ENCODE peak calls at places on chromosome 22, in four cellular contexts. One of them, this sample, is unnamed.

GRCh38 chr22:36107436-36107835 is 53.1 kb downstream of the APOL3 start:
- DNase-seq in HCT116: no peak
- DNase-seq in fibroblast of lung: no peak
- DNase-seq in hepatocyte: no peak
- DNase-seq in this sample: no peak

GRCh38 chr22:50670513-50670912 is 2.1 kb upstream of the SHANK3 start:
- DNase-seq in hepatocyte: no peak
- DNase-seq in fibroblast of lung: no peak
- DNase-seq in HCT116: no peak
- DNase-seq in this sample: no peak

GRCh38 chr22:30340911-30341685 is 14.4 kb upstream of the TBC1D10A start:
- DNase-seq in hepatocyte: no peak
- DNase-seq in HCT116: no peak
- DNase-seq in fibroblast of lung: no peak
- DNase-seq in this sample: no peak

GRCh38 chr22:37906364-37907008 is 389 bp downstream of the MICALL1 start:
- DNase-seq in fibroblast of lung: no peak
- DNase-seq in hepatocyte: no peak
- DNase-seq in HCT116: no peak
- DNase-seq in this sample: no peak

GRCh38 chr22:48957987-48958321 is 869.7 kb downstream of the BRD1 start:
- DNase-seq in HCT116: no peak
- DNase-seq in hepatocyte: no peak
- DNase-seq in fibroblast of lung: no peak
- DNase-seq in this sample: no peak

GRCh38 chr22:30314918-30315317 is 11.8 kb downstream of the TBC1D10A start:
- DNase-seq in HCT116: no peak
- DNase-seq in fibroblast of lung: no peak
- DNase-seq in hepatocyte: no peak
- DNase-seq in this sample: peak; percentile 32

GRCh38 chr22:36002861-36003260 is 25.8 kb downstream of the RBFOX2 start:
- DNase-seq in HCT116: no peak
- DNase-seq in hepatocyte: no peak
- DNase-seq in fibroblast of lung: no peak
- DNase-seq in this sample: no peak

GRCh38 chr22:38272373-38273134 is at the start of gene TMEM184B:
- DNase-seq in HCT116: peak; percentile 18
- DNase-seq in fibroblast of lung: peak; percentile 66
- DNase-seq in hepatocyte: peak; percentile 93
- DNase-seq in this sample: no peak

GRCh38 chr22:35353318-35353717 is 27.6 kb upstream of the HMOX1 start:
- DNase-seq in fibroblast of lung: no peak
- DNase-seq in HCT116: no peak
- DNase-seq in hepatocyte: no peak
- DNase-seq in this sample: no peak

GRCh38 chr22:36369004-36369921 is 18.5 kb downstream of the MYH9 start:
- DNase-seq in hepatocyte: peak; percentile 4
- DNase-seq in HCT116: no peak
- DNase-seq in fibroblast of lung: no peak
- DNase-seq in this sample: no peak

GRCh38 chr22:19900707-19901436 is 40.7 kb upstream of the COMT start:
- DNase-seq in HCT116: no peak
- DNase-seq in hepatocyte: no peak
- DNase-seq in fibroblast of lung: no peak
- DNase-seq in this sample: no peak

GRCh38 chr22:35630387-35630793 is 13.3 kb upstream of the MB start:
- DNase-seq in fibroblast of lung: peak; percentile 33
- DNase-seq in hepatocyte: no peak
- DNase-seq in HCT116: peak; percentile 38
- DNase-seq in this sample: peak; percentile 54

GRCh38 chr22:29108137-29108536 is 35.3 kb downstream of the KREMEN1 start:
- DNase-seq in hepatocyte: no peak
- DNase-seq in fibroblast of lung: no peak
- DNase-seq in HCT116: peak; percentile 10
- DNase-seq in this sample: peak; percentile 51

GRCh38 chr22:31343235-31344191 is 2.6 kb downstream of the PATZ1 start:
- DNase-seq in fibroblast of lung: peak; percentile 22
- DNase-seq in HCT116: no peak
- DNase-seq in hepatocyte: peak; percentile 80
- DNase-seq in this sample: no peak

GRCh38 chr22:33030923-33031525 is 27.2 kb downstream of the SYN3 start:
- DNase-seq in HCT116: no peak
- DNase-seq in fibroblast of lung: no peak
- DNase-seq in hepatocyte: no peak
- DNase-seq in this sample: no peak

GRCh38 chr22:36977401-36977861 is 41.8 kb downstream of the TST start:
- DNase-seq in fibroblast of lung: no peak
- DNase-seq in hepatocyte: peak; percentile 79
- DNase-seq in HCT116: no peak
- DNase-seq in this sample: peak; percentile 5

GRCh38 chr22:38452373-38453064 is 2.5 kb downstream of the KCNJ4 start:
- DNase-seq in HCT116: no peak
- DNase-seq in fibroblast of lung: peak; percentile 35
- DNase-seq in hepatocyte: no peak
- DNase-seq in this sample: peak; percentile 27

GRCh38 chr22:37060801-37061610 is 9.5 kb downstream of the KCTD17 start:
- DNase-seq in hepatocyte: no peak
- DNase-seq in HCT116: no peak
- DNase-seq in fibroblast of lung: no peak
- DNase-seq in this sample: no peak

GRCh38 chr22:49372530-49373288 is 455.0 kb downstream of the BRD1 start:
- DNase-seq in HCT116: peak; percentile 83
- DNase-seq in hepatocyte: peak; percentile 74
- DNase-seq in fibroblast of lung: no peak
- DNase-seq in this sample: no peak

GRCh38 chr22:49261616-49262015 is 566.1 kb downstream of the BRD1 start:
- DNase-seq in hepatocyte: no peak
- DNase-seq in HCT116: no peak
- DNase-seq in fibroblast of lung: no peak
- DNase-seq in this sample: no peak

GRCh38 chr22:35540600-35541253 is at the start of gene RASD2:
- DNase-seq in HCT116: no peak
- DNase-seq in fibroblast of lung: no peak
- DNase-seq in hepatocyte: peak; percentile 60
- DNase-seq in this sample: no peak

GRCh38 chr22:30044369-30044768 is 35.9 kb upstream of the HORMAD2 start:
- DNase-seq in hepatocyte: peak; percentile 78
- DNase-seq in HCT116: peak; percentile 37
- DNase-seq in fibroblast of lung: peak; percentile 90
- DNase-seq in this sample: peak; percentile 99

GRCh38 chr22:30881361-30882180 is 87.0 kb downstream of the MORC2 start:
- DNase-seq in fibroblast of lung: no peak
- DNase-seq in HCT116: no peak
- DNase-seq in hepatocyte: peak; percentile 89
- DNase-seq in this sample: no peak

GRCh38 chr22:31106001-31106571 is 1.3 kb downstream of the SELENOM start:
- DNase-seq in hepatocyte: no peak
- DNase-seq in fibroblast of lung: no peak
- DNase-seq in HCT116: no peak
- DNase-seq in this sample: no peak

GRCh38 chr22:43862074-43862881 is at the start of gene SULT4A1:
- DNase-seq in fibroblast of lung: peak; percentile 68
- DNase-seq in hepatocyte: peak; percentile 76
- DNase-seq in HCT116: peak; percentile 19
- DNase-seq in this sample: peak; percentile 21
- TF ChIP-seq EZH2 in fibroblast of lung: peak; percentile 31
- TF ChIP-seq EZH2 in hepatocyte: no peak
- TF ChIP-seq EZH2 in HCT116: no peak
- TF ChIP-seq EZH2 in this sample: peak; percentile 46

DNA sequence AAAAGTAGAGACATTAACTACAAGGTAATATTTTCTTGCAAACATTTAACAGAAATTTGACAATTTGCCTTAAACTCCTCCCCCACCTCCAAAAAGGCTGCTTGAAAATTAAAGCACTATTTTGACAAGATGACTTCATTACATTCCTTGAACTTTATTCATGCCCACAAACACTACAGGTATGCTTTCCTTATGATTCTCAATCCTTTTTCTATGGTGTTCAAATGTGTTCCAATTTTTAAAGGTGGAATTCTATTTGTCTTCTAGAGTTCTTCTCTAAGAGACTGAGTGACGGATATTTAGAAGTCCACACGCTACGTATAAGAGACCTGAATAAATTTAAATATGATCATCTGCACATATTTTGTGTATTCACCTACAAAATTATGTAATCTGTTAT is 69.4 kb downstream of the MRTFA start:
- DNase-seq in hepatocyte: no peak
- DNase-seq in HCT116: no peak
- DNase-seq in fibroblast of lung: no peak
- DNase-seq in this sample: peak; percentile 79
- H3K79me2 ChIP-seq in hepatocyte: peaks cover 55% of the 10 kb centered on the region
- H3K79me2 ChIP-seq in HCT116: peaks cover 31% of the 10 kb centered on the region
- H3K79me2 ChIP-seq in fibroblast of lung: peaks cover 23% of the 10 kb centered on the region
- H3K79me2 ChIP-seq in this sample: peaks cover 95% of the 10 kb centered on the region

GRCh38 chr22:46758098-46758497 is 4.4 kb upstream of the TBC1D22A start:
- DNase-seq in HCT116: no peak
- DNase-seq in fibroblast of lung: no peak
- DNase-seq in hepatocyte: no peak
- DNase-seq in this sample: no peak
- H3K4me2 ChIP-seq in HCT116: no peak overlapping the region
- H3K4me2 ChIP-seq in fibroblast of lung: no peak overlapping the region
- H3K4me2 ChIP-seq in hepatocyte: no peak overlapping the region
- H3K4me2 ChIP-seq in this sample: no peak overlapping the region

DNA sequence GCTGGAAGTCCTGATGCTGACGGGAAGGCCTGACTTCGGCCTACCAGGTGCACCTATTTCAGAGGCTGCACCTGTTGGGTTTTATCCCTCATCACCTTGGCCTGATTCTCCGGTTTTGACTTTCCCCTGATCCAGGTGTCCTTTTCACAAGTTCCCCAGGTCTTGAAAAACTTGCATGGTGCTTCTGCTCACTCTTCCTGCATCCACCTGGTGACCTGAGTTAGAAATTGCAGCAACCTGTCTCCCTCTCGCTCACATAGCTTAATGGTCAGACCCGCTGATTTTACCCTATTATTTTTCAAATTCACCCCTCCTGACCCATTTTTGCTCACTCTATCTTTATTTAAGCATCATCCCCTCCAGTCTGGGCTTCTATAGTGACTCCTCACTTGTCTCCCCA is 208.9 kb upstream of the SEZ6L start:
- DNase-seq in HCT116: no peak
- DNase-seq in fibroblast of lung: no peak
- DNase-seq in hepatocyte: no peak
- DNase-seq in this sample: no peak
- TF ChIP-seq EZH2 in HCT116: no peak
- TF ChIP-seq EZH2 in fibroblast of lung: no peak
- TF ChIP-seq EZH2 in hepatocyte: no peak
- TF ChIP-seq EZH2 in this sample: no peak

GRCh38 chr22:23156286-23156685 is 11.0 kb downstream of the RAB36 start:
- DNase-seq in hepatocyte: no peak
- DNase-seq in HCT116: no peak
- DNase-seq in fibroblast of lung: no peak
- DNase-seq in this sample: no peak
- H3K79me2 ChIP-seq in hepatocyte: no peaks in the 10 kb centered on the region
- H3K79me2 ChIP-seq in HCT116: no peaks in the 10 kb centered on the region
- H3K79me2 ChIP-seq in fibroblast of lung: no peaks in the 10 kb centered on the region
- H3K79me2 ChIP-seq in this sample: no peaks in the 10 kb centered on the region

GRCh38 chr22:27871306-27872014 is 47.6 kb downstream of the PITPNB start:
- DNase-seq in HCT116: no peak
- DNase-seq in hepatocyte: no peak
- DNase-seq in fibroblast of lung: no peak
- DNase-seq in this sample: no peak
- H3K4me2 ChIP-seq in HCT116: no peak overlapping the region
- H3K4me2 ChIP-seq in hepatocyte: peak overlapping the region; percentile 60
- H3K4me2 ChIP-seq in fibroblast of lung: no peak overlapping the region
- H3K4me2 ChIP-seq in this sample: no peak overlapping the region

DNA sequence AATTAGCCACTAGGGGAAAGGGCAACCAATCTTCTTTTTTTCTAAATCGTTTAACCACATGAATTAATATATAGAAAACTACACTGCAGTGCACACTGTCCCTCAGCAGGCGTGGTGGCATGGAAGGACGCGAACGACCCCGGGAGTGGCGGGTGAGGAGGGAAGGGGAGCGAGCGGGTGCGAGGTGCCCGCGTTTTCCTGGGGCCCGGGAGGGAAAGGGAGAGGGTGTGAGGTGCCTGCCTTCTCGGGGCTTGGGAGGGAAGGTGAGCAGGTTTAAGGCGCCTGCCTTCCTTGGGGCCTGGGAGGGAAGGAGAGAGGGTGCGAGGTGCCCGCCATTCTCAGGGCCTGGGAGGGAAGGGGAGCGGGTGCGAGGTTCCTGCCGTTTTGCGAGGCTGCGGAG is 765 bp downstream of the GAB4 start:
- DNase-seq in fibroblast of lung: no peak
- DNase-seq in hepatocyte: no peak
- DNase-seq in HCT116: no peak
- DNase-seq in this sample: no peak
- TF ChIP-seq EZH2 in fibroblast of lung: no peak
- TF ChIP-seq EZH2 in hepatocyte: no peak
- TF ChIP-seq EZH2 in HCT116: no peak
- TF ChIP-seq EZH2 in this sample: no peak

DNA sequence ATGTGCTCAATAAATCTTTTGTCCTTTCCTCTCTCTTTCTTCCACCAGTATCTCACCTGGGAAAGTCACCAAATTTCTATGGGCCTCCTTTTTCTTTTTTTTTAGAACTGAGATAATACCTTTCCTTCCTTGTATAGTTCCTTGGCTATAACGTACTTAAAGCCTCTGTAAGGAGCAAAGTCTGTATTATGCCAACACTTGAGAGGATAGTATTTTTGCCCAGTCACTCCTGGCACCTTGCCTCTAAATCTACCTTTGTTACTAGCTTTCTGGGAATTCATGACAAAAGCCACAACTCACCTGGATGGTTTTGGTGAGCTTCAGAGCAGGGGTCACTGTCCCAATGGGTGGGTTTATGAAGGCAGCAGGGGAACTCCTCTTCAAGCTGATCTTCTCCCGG is 12.2 kb downstream of the POLDIP3 start:
- DNase-seq in fibroblast of lung: no peak
- DNase-seq in hepatocyte: no peak
- DNase-seq in HCT116: no peak
- DNase-seq in this sample: no peak
- H3K79me2 ChIP-seq in fibroblast of lung: peaks cover 50% of the 10 kb centered on the region
- H3K79me2 ChIP-seq in hepatocyte: peaks cover 91% of the 10 kb centered on the region
- H3K79me2 ChIP-seq in HCT116: peaks cover 88% of the 10 kb centered on the region
- H3K79me2 ChIP-seq in this sample: peaks cover 82% of the 10 kb centered on the region

GRCh38 chr22:45008853-45009751 is 703 bp downstream of the PHF21B start:
- DNase-seq in fibroblast of lung: no peak
- DNase-seq in HCT116: no peak
- DNase-seq in hepatocyte: peak; percentile 32
- DNase-seq in this sample: no peak
- H3K4me2 ChIP-seq in fibroblast of lung: peak overlapping the region; percentile 44
- H3K4me2 ChIP-seq in HCT116: no peak overlapping the region
- H3K4me2 ChIP-seq in hepatocyte: peak overlapping the region; percentile 99
- H3K4me2 ChIP-seq in this sample: peak overlapping the region; percentile 96

GRCh38 chr22:20957118-20957690 is 9.9 kb upstream of the AIFM3 start:
- DNase-seq in HCT116: no peak
- DNase-seq in hepatocyte: peak; percentile 61
- DNase-seq in fibroblast of lung: no peak
- DNase-seq in this sample: no peak
- TF ChIP-seq EZH2 in HCT116: no peak
- TF ChIP-seq EZH2 in hepatocyte: peak; percentile 28
- TF ChIP-seq EZH2 in fibroblast of lung: no peak
- TF ChIP-seq EZH2 in this sample: peak; percentile 42